ENCODE peak calls at places on chromosome 16, in six cellular contexts. One of them, this sample, is unnamed.

GRCh38 chr16:67170168-67170947 is at the start of gene NOL3:
- DNase-seq in hepatocyte: peak; percentile 88
- DNase-seq in MM.1S: peak; percentile 81
- DNase-seq in SK-N-SH: peak; percentile 93
- DNase-seq in PC-3: peak; percentile 80
- DNase-seq in neural progenitor cell: peak; percentile 87
- DNase-seq in this sample: no peak

GRCh38 chr16:79363035-79363434 is 237.5 kb downstream of the MAF start:
- DNase-seq in MM.1S: no peak
- DNase-seq in SK-N-SH: no peak
- DNase-seq in neural progenitor cell: no peak
- DNase-seq in hepatocyte: no peak
- DNase-seq in PC-3: no peak
- DNase-seq in this sample: no peak

GRCh38 chr16:676565-677297 is 1.3 kb downstream of the RHBDL1 start:
- DNase-seq in MM.1S: no peak
- DNase-seq in neural progenitor cell: no peak
- DNase-seq in hepatocyte: no peak
- DNase-seq in PC-3: no peak
- DNase-seq in SK-N-SH: no peak
- DNase-seq in this sample: no peak

GRCh38 chr16:4373909-4374742 is 2.5 kb downstream of the VASN start:
- DNase-seq in MM.1S: no peak
- DNase-seq in SK-N-SH: no peak
- DNase-seq in neural progenitor cell: peak; percentile 78
- DNase-seq in hepatocyte: peak; percentile 87
- DNase-seq in PC-3: peak; percentile 48
- DNase-seq in this sample: no peak

GRCh38 chr16:70512456-70512855 is 10.9 kb downstream of the COG4 start:
- DNase-seq in MM.1S: no peak
- DNase-seq in hepatocyte: no peak
- DNase-seq in PC-3: peak; percentile 66
- DNase-seq in SK-N-SH: no peak
- DNase-seq in neural progenitor cell: no peak
- DNase-seq in this sample: no peak

GRCh38 chr16:65769776-65770438 is 596.6 kb upstream of the CDH5 start:
- DNase-seq in SK-N-SH: no peak
- DNase-seq in neural progenitor cell: no peak
- DNase-seq in hepatocyte: no peak
- DNase-seq in MM.1S: no peak
- DNase-seq in PC-3: peak; percentile 13
- DNase-seq in this sample: no peak

GRCh38 chr16:3274490-3274889 is 8.8 kb upstream of the ZNF263 start:
- DNase-seq in SK-N-SH: no peak
- DNase-seq in MM.1S: peak; percentile 20
- DNase-seq in neural progenitor cell: peak; percentile 7
- DNase-seq in hepatocyte: no peak
- DNase-seq in PC-3: peak; percentile 2
- DNase-seq in this sample: peak; percentile 60

GRCh38 chr16:3993052-3993785 is 112.7 kb upstream of the CREBBP start:
- DNase-seq in MM.1S: no peak
- DNase-seq in neural progenitor cell: no peak
- DNase-seq in PC-3: no peak
- DNase-seq in SK-N-SH: no peak
- DNase-seq in hepatocyte: no peak
- DNase-seq in this sample: no peak

GRCh38 chr16:31487720-31488629 is 5.1 kb downstream of the SLC5A2 start:
- DNase-seq in hepatocyte: peak; percentile 82
- DNase-seq in neural progenitor cell: peak; percentile 76
- DNase-seq in MM.1S: peak; percentile 73
- DNase-seq in SK-N-SH: peak; percentile 91
- DNase-seq in PC-3: peak; percentile 60
- DNase-seq in this sample: no peak

GRCh38 chr16:30535777-30536190 is 1.1 kb upstream of the ZNF747 start:
- DNase-seq in hepatocyte: peak; percentile 87
- DNase-seq in MM.1S: no peak
- DNase-seq in neural progenitor cell: peak; percentile 82
- DNase-seq in SK-N-SH: peak; percentile 85
- DNase-seq in PC-3: peak; percentile 30
- DNase-seq in this sample: peak; percentile 82

GRCh38 chr16:15041260-15042011 is 14.4 kb downstream of the NTAN1 start:
- DNase-seq in neural progenitor cell: peak; percentile 29
- DNase-seq in SK-N-SH: no peak
- DNase-seq in MM.1S: no peak
- DNase-seq in hepatocyte: no peak
- DNase-seq in PC-3: no peak
- DNase-seq in this sample: no peak

GRCh38 chr16:2341456-2342447 is 1.2 kb upstream of the ABCA3 start:
- DNase-seq in hepatocyte: no peak
- DNase-seq in SK-N-SH: no peak
- DNase-seq in PC-3: no peak
- DNase-seq in neural progenitor cell: peak; percentile 34
- DNase-seq in MM.1S: no peak
- DNase-seq in this sample: no peak

GRCh38 chr16:2151188-2152091 is 3.0 kb downstream of the RAB26 start:
- DNase-seq in hepatocyte: no peak
- DNase-seq in PC-3: no peak
- DNase-seq in neural progenitor cell: no peak
- DNase-seq in SK-N-SH: no peak
- DNase-seq in MM.1S: no peak
- DNase-seq in this sample: peak; percentile 53

GRCh38 chr16:561957-562938 is 2.1 kb downstream of the PRR35 start:
- DNase-seq in SK-N-SH: no peak
- DNase-seq in neural progenitor cell: no peak
- DNase-seq in PC-3: no peak
- DNase-seq in hepatocyte: no peak
- DNase-seq in MM.1S: no peak
- DNase-seq in this sample: no peak

GRCh38 chr16:69012906-69013305 is 92.5 kb upstream of the HAS3 start:
- DNase-seq in SK-N-SH: no peak
- DNase-seq in neural progenitor cell: no peak
- DNase-seq in hepatocyte: no peak
- DNase-seq in PC-3: no peak
- DNase-seq in MM.1S: no peak
- DNase-seq in this sample: no peak

GRCh38 chr16:65336169-65336568 is 214.3 kb upstream of the CDH11 start:
- DNase-seq in SK-N-SH: no peak
- DNase-seq in MM.1S: no peak
- DNase-seq in PC-3: peak; percentile 74
- DNase-seq in hepatocyte: no peak
- DNase-seq in neural progenitor cell: no peak
- DNase-seq in this sample: no peak

GRCh38 chr16:51321251-51321650 is 170.2 kb upstream of the SALL1 start:
- DNase-seq in hepatocyte: no peak
- DNase-seq in neural progenitor cell: no peak
- DNase-seq in PC-3: no peak
- DNase-seq in MM.1S: no peak
- DNase-seq in SK-N-SH: no peak
- DNase-seq in this sample: no peak

GRCh38 chr16:88695753-88696152 is 9.4 kb upstream of the SNAI3 start:
- DNase-seq in MM.1S: no peak
- DNase-seq in SK-N-SH: no peak
- DNase-seq in hepatocyte: no peak
- DNase-seq in PC-3: no peak
- DNase-seq in neural progenitor cell: no peak
- DNase-seq in this sample: no peak

GRCh38 chr16:14378684-14379467 is 251.2 kb downstream of the PARN start:
- DNase-seq in SK-N-SH: no peak
- DNase-seq in hepatocyte: no peak
- DNase-seq in neural progenitor cell: no peak
- DNase-seq in MM.1S: no peak
- DNase-seq in PC-3: peak; percentile 60
- DNase-seq in this sample: no peak

GRCh38 chr16:15708096-15708495 is 58.1 kb downstream of the NDE1 start:
- DNase-seq in hepatocyte: no peak
- DNase-seq in neural progenitor cell: no peak
- DNase-seq in SK-N-SH: no peak
- DNase-seq in MM.1S: no peak
- DNase-seq in PC-3: no peak
- DNase-seq in this sample: no peak

GRCh38 chr16:4298761-4299522 is 16.9 kb upstream of the GLIS2 start:
- DNase-seq in hepatocyte: peak; percentile 94
- DNase-seq in neural progenitor cell: peak; percentile 48
- DNase-seq in SK-N-SH: peak; percentile 53
- DNase-seq in PC-3: peak; percentile 89
- DNase-seq in MM.1S: no peak
- DNase-seq in this sample: no peak

GRCh38 chr16:4685776-4686496 is 7.4 kb upstream of the NUDT16L1 start:
- DNase-seq in SK-N-SH: no peak
- DNase-seq in neural progenitor cell: no peak
- DNase-seq in MM.1S: no peak
- DNase-seq in PC-3: no peak
- DNase-seq in hepatocyte: peak; percentile 4
- DNase-seq in this sample: no peak

GRCh38 chr16:30458561-30459394 is 13.1 kb upstream of the SEPHS2 start:
- DNase-seq in MM.1S: no peak
- DNase-seq in SK-N-SH: no peak
- DNase-seq in neural progenitor cell: no peak
- DNase-seq in PC-3: no peak
- DNase-seq in hepatocyte: no peak
- DNase-seq in this sample: peak; percentile 84

GRCh38 chr16:89491238-89491869 is 993 bp upstream of the ANKRD11 start:
- DNase-seq in hepatocyte: no peak
- DNase-seq in PC-3: peak; percentile 3
- DNase-seq in SK-N-SH: peak; percentile 46
- DNase-seq in MM.1S: no peak
- DNase-seq in neural progenitor cell: peak; percentile 53
- DNase-seq in this sample: peak; percentile 62

GRCh38 chr16:31868701-31869167 is 4.9 kb upstream of the ZNF267 start:
- DNase-seq in neural progenitor cell: peak; percentile 80
- DNase-seq in hepatocyte: peak; percentile 87
- DNase-seq in SK-N-SH: peak; percentile 65
- DNase-seq in PC-3: peak; percentile 75
- DNase-seq in MM.1S: peak; percentile 69
- DNase-seq in this sample: peak; percentile 80

GRCh38 chr16:3578121-3578520 is 918 bp upstream of the NLRC3 start:
- DNase-seq in PC-3: no peak
- DNase-seq in neural progenitor cell: no peak
- DNase-seq in hepatocyte: no peak
- DNase-seq in SK-N-SH: no peak
- DNase-seq in MM.1S: no peak
- DNase-seq in this sample: peak; percentile 63

GRCh38 chr16:27722892-27723450 is 173.0 kb downstream of the KATNIP start:
- DNase-seq in SK-N-SH: no peak
- DNase-seq in PC-3: no peak
- DNase-seq in neural progenitor cell: no peak
- DNase-seq in MM.1S: no peak
- DNase-seq in hepatocyte: no peak
- DNase-seq in this sample: no peak

GRCh38 chr16:31377210-31377903 is 15.8 kb upstream of the ITGAD start:
- DNase-seq in MM.1S: peak; percentile 22
- DNase-seq in SK-N-SH: no peak
- DNase-seq in neural progenitor cell: no peak
- DNase-seq in hepatocyte: no peak
- DNase-seq in PC-3: no peak
- DNase-seq in this sample: no peak

GRCh38 chr16:24841291-24841690 is 4.5 kb upstream of the SLC5A11 start:
- DNase-seq in SK-N-SH: no peak
- DNase-seq in hepatocyte: no peak
- DNase-seq in neural progenitor cell: no peak
- DNase-seq in PC-3: peak; percentile 25
- DNase-seq in MM.1S: no peak
- DNase-seq in this sample: no peak

GRCh38 chr16:12462690-12463646 is 340.7 kb downstream of the CPPED1 start:
- DNase-seq in hepatocyte: no peak
- DNase-seq in MM.1S: no peak
- DNase-seq in PC-3: no peak
- DNase-seq in SK-N-SH: no peak
- DNase-seq in neural progenitor cell: no peak
- DNase-seq in this sample: no peak

GRCh38 chr16:46996952-46997458 is 23.5 kb upstream of the DNAJA2 start:
- DNase-seq in PC-3: no peak
- DNase-seq in hepatocyte: peak; percentile 10
- DNase-seq in SK-N-SH: no peak
- DNase-seq in neural progenitor cell: no peak
- DNase-seq in MM.1S: no peak
- DNase-seq in this sample: no peak

GRCh38 chr16:47037396-47037745 is 63.9 kb upstream of the DNAJA2 start:
- DNase-seq in SK-N-SH: no peak
- DNase-seq in PC-3: no peak
- DNase-seq in hepatocyte: peak; percentile 35
- DNase-seq in neural progenitor cell: peak; percentile 48
- DNase-seq in MM.1S: peak; percentile 6
- DNase-seq in this sample: peak; percentile 38

GRCh38 chr16:80909720-80910119 is 97.0 kb downstream of the CMC2 start:
- DNase-seq in hepatocyte: no peak
- DNase-seq in MM.1S: no peak
- DNase-seq in SK-N-SH: peak; percentile 53
- DNase-seq in PC-3: no peak
- DNase-seq in neural progenitor cell: no peak
- DNase-seq in this sample: no peak

GRCh38 chr16:27226476-27226875 is 23.1 kb downstream of the KDM8 start:
- DNase-seq in neural progenitor cell: no peak
- DNase-seq in SK-N-SH: no peak
- DNase-seq in hepatocyte: no peak
- DNase-seq in MM.1S: peak; percentile 9
- DNase-seq in PC-3: no peak
- DNase-seq in this sample: no peak

GRCh38 chr16:76676356-76676755 is 399.2 kb downstream of the CNTNAP4 start:
- DNase-seq in MM.1S: no peak
- DNase-seq in hepatocyte: peak; percentile 64
- DNase-seq in PC-3: peak; percentile 92
- DNase-seq in SK-N-SH: no peak
- DNase-seq in neural progenitor cell: no peak
- DNase-seq in this sample: no peak

GRCh38 chr16:75048051-75048450 is 49.2 kb downstream of the ZNRF1 start:
- DNase-seq in SK-N-SH: no peak
- DNase-seq in neural progenitor cell: no peak
- DNase-seq in hepatocyte: no peak
- DNase-seq in MM.1S: no peak
- DNase-seq in PC-3: peak; percentile 19
- DNase-seq in this sample: no peak
- TF ChIP-seq EZH2phosphoT487 in SK-N-SH: no peak
- TF ChIP-seq EZH2phosphoT487 in neural progenitor cell: no peak
- TF ChIP-seq EZH2phosphoT487 in hepatocyte: no peak
- TF ChIP-seq EZH2phosphoT487 in MM.1S: no peak
- TF ChIP-seq EZH2phosphoT487 in PC-3: no peak
- TF ChIP-seq EZH2phosphoT487 in this sample: no peak

GRCh38 chr16:57868913-57869520 is 66.7 kb upstream of the KIFC3 start:
- DNase-seq in hepatocyte: no peak
- DNase-seq in PC-3: no peak
- DNase-seq in SK-N-SH: no peak
- DNase-seq in MM.1S: no peak
- DNase-seq in neural progenitor cell: no peak
- DNase-seq in this sample: no peak
- TF ChIP-seq EZH2phosphoT487 in hepatocyte: no peak
- TF ChIP-seq EZH2phosphoT487 in PC-3: no peak
- TF ChIP-seq EZH2phosphoT487 in SK-N-SH: no peak
- TF ChIP-seq EZH2phosphoT487 in MM.1S: no peak
- TF ChIP-seq EZH2phosphoT487 in neural progenitor cell: no peak
- TF ChIP-seq EZH2phosphoT487 in this sample: no peak

GRCh38 chr16:21157632-21158031 is 842 bp upstream of the LDAF1 start:
- DNase-seq in SK-N-SH: no peak
- DNase-seq in PC-3: no peak
- DNase-seq in hepatocyte: no peak
- DNase-seq in MM.1S: no peak
- DNase-seq in neural progenitor cell: no peak
- DNase-seq in this sample: no peak
- TF ChIP-seq EZH2phosphoT487 in SK-N-SH: no peak
- TF ChIP-seq EZH2phosphoT487 in PC-3: no peak
- TF ChIP-seq EZH2phosphoT487 in hepatocyte: no peak
- TF ChIP-seq EZH2phosphoT487 in MM.1S: no peak
- TF ChIP-seq EZH2phosphoT487 in neural progenitor cell: no peak
- TF ChIP-seq EZH2phosphoT487 in this sample: no peak

GRCh38 chr16:82031116-82032084 is 3.7 kb upstream of the HSD17B2 start:
- DNase-seq in SK-N-SH: peak; percentile 50
- DNase-seq in hepatocyte: peak; percentile 78
- DNase-seq in PC-3: peak; percentile 71
- DNase-seq in neural progenitor cell: peak; percentile 64
- DNase-seq in MM.1S: no peak
- DNase-seq in this sample: peak; percentile 16
- TF ChIP-seq EZH2phosphoT487 in SK-N-SH: no peak
- TF ChIP-seq EZH2phosphoT487 in hepatocyte: no peak
- TF ChIP-seq EZH2phosphoT487 in PC-3: no peak
- TF ChIP-seq EZH2phosphoT487 in neural progenitor cell: no peak
- TF ChIP-seq EZH2phosphoT487 in MM.1S: no peak
- TF ChIP-seq EZH2phosphoT487 in this sample: no peak

This sample was measured in OCI-LY7.